ENCODE peak calls at places on chromosome 11, in seven cellular contexts. One of them, this sample, is unnamed.

GRCh38 chr11:130829801-130830562 is 86.3 kb downstream of the SNX19 start:
- DNase-seq in ascending aorta: no peak
- DNase-seq in lung: peak; percentile 54
- DNase-seq in activated CD8-positive, alpha-beta T cell treated with anti-CD3 and anti-CD28 coated beads for 36 hours: no peak
- DNase-seq in choroid plexus epithelial cell: no peak
- DNase-seq in bronchial epithelial cell: no peak
- DNase-seq in GM06990: no peak
- DNase-seq in this sample: no peak

GRCh38 chr11:117819096-117820040 is 5.2 kb downstream of the FXYD2 start:
- DNase-seq in bronchial epithelial cell: peak; percentile 59
- DNase-seq in lung: no peak
- DNase-seq in activated CD8-positive, alpha-beta T cell treated with anti-CD3 and anti-CD28 coated beads for 36 hours: peak; percentile 33
- DNase-seq in ascending aorta: no peak
- DNase-seq in GM06990: peak; percentile 50
- DNase-seq in choroid plexus epithelial cell: peak; percentile 86
- DNase-seq in this sample: peak; percentile 55

GRCh38 chr11:25066706-25067105 is 569.9 kb downstream of the LUZP2 start:
- DNase-seq in lung: no peak
- DNase-seq in activated CD8-positive, alpha-beta T cell treated with anti-CD3 and anti-CD28 coated beads for 36 hours: no peak
- DNase-seq in bronchial epithelial cell: no peak
- DNase-seq in choroid plexus epithelial cell: no peak
- DNase-seq in GM06990: no peak
- DNase-seq in ascending aorta: no peak
- DNase-seq in this sample: no peak

GRCh38 chr11:91299980-91300379 is 924.6 kb upstream of the FAT3 start:
- DNase-seq in lung: no peak
- DNase-seq in bronchial epithelial cell: peak; percentile 16
- DNase-seq in activated CD8-positive, alpha-beta T cell treated with anti-CD3 and anti-CD28 coated beads for 36 hours: no peak
- DNase-seq in ascending aorta: no peak
- DNase-seq in GM06990: no peak
- DNase-seq in choroid plexus epithelial cell: peak; percentile 73
- DNase-seq in this sample: peak; percentile 4

GRCh38 chr11:123683616-123684170 is 29.3 kb upstream of the SCN3B start:
- DNase-seq in ascending aorta: no peak
- DNase-seq in lung: no peak
- DNase-seq in bronchial epithelial cell: peak; percentile 23
- DNase-seq in activated CD8-positive, alpha-beta T cell treated with anti-CD3 and anti-CD28 coated beads for 36 hours: no peak
- DNase-seq in GM06990: no peak
- DNase-seq in choroid plexus epithelial cell: no peak
- DNase-seq in this sample: no peak

GRCh38 chr11:96506953-96507354 is 117.1 kb downstream of the JRKL start:
- DNase-seq in activated CD8-positive, alpha-beta T cell treated with anti-CD3 and anti-CD28 coated beads for 36 hours: no peak
- DNase-seq in choroid plexus epithelial cell: no peak
- DNase-seq in lung: no peak
- DNase-seq in bronchial epithelial cell: no peak
- DNase-seq in GM06990: peak; percentile 35
- DNase-seq in ascending aorta: no peak
- DNase-seq in this sample: no peak

GRCh38 chr11:72373163-72373562 is 61.2 kb downstream of the CLPB start:
- DNase-seq in ascending aorta: no peak
- DNase-seq in activated CD8-positive, alpha-beta T cell treated with anti-CD3 and anti-CD28 coated beads for 36 hours: no peak
- DNase-seq in choroid plexus epithelial cell: no peak
- DNase-seq in GM06990: no peak
- DNase-seq in lung: peak; percentile 38
- DNase-seq in bronchial epithelial cell: no peak
- DNase-seq in this sample: no peak

GRCh38 chr11:111334495-111335123 is 36.3 kb downstream of the POU2AF3 start:
- DNase-seq in ascending aorta: no peak
- DNase-seq in lung: no peak
- DNase-seq in activated CD8-positive, alpha-beta T cell treated with anti-CD3 and anti-CD28 coated beads for 36 hours: no peak
- DNase-seq in bronchial epithelial cell: no peak
- DNase-seq in choroid plexus epithelial cell: no peak
- DNase-seq in GM06990: no peak
- DNase-seq in this sample: no peak

GRCh38 chr11:81725691-81726090 is 1008.0 kb downstream of the FAM181B start:
- DNase-seq in bronchial epithelial cell: peak; percentile 36
- DNase-seq in ascending aorta: no peak
- DNase-seq in GM06990: no peak
- DNase-seq in activated CD8-positive, alpha-beta T cell treated with anti-CD3 and anti-CD28 coated beads for 36 hours: no peak
- DNase-seq in choroid plexus epithelial cell: peak; percentile 77
- DNase-seq in lung: no peak
- DNase-seq in this sample: no peak

GRCh38 chr11:43555811-43556210 is 124.7 kb upstream of the HSD17B12 start:
- DNase-seq in ascending aorta: no peak
- DNase-seq in choroid plexus epithelial cell: peak; percentile 83
- DNase-seq in activated CD8-positive, alpha-beta T cell treated with anti-CD3 and anti-CD28 coated beads for 36 hours: no peak
- DNase-seq in GM06990: no peak
- DNase-seq in bronchial epithelial cell: no peak
- DNase-seq in lung: no peak
- DNase-seq in this sample: no peak

GRCh38 chr11:77065878-77066228 is 918 bp upstream of the CAPN5 start:
- DNase-seq in bronchial epithelial cell: peak; percentile 30
- DNase-seq in ascending aorta: peak; percentile 72
- DNase-seq in choroid plexus epithelial cell: peak; percentile 70
- DNase-seq in GM06990: no peak
- DNase-seq in lung: no peak
- DNase-seq in activated CD8-positive, alpha-beta T cell treated with anti-CD3 and anti-CD28 coated beads for 36 hours: peak; percentile 39
- DNase-seq in this sample: no peak

GRCh38 chr11:77096591-77097019 is 6.0 kb upstream of the OMP start:
- DNase-seq in activated CD8-positive, alpha-beta T cell treated with anti-CD3 and anti-CD28 coated beads for 36 hours: no peak
- DNase-seq in ascending aorta: no peak
- DNase-seq in lung: no peak
- DNase-seq in GM06990: no peak
- DNase-seq in choroid plexus epithelial cell: no peak
- DNase-seq in bronchial epithelial cell: no peak
- DNase-seq in this sample: no peak

GRCh38 chr11:134950692-134951304 is 538.8 kb upstream of the B3GAT1 start:
- DNase-seq in ascending aorta: peak; percentile 75
- DNase-seq in activated CD8-positive, alpha-beta T cell treated with anti-CD3 and anti-CD28 coated beads for 36 hours: no peak
- DNase-seq in bronchial epithelial cell: peak; percentile 33
- DNase-seq in lung: no peak
- DNase-seq in GM06990: no peak
- DNase-seq in choroid plexus epithelial cell: peak; percentile 26
- DNase-seq in this sample: no peak

GRCh38 chr11:78427615-78428272 is 10.1 kb upstream of the GAB2 start:
- DNase-seq in GM06990: peak; percentile 32
- DNase-seq in ascending aorta: no peak
- DNase-seq in bronchial epithelial cell: peak; percentile 81
- DNase-seq in lung: no peak
- DNase-seq in choroid plexus epithelial cell: no peak
- DNase-seq in activated CD8-positive, alpha-beta T cell treated with anti-CD3 and anti-CD28 coated beads for 36 hours: peak; percentile 10
- DNase-seq in this sample: no peak

GRCh38 chr11:11027271-11027670 is 169.4 kb upstream of the ZBED5 start:
- DNase-seq in choroid plexus epithelial cell: peak; percentile 63
- DNase-seq in bronchial epithelial cell: peak; percentile 94
- DNase-seq in lung: peak; percentile 1
- DNase-seq in ascending aorta: no peak
- DNase-seq in activated CD8-positive, alpha-beta T cell treated with anti-CD3 and anti-CD28 coated beads for 36 hours: no peak
- DNase-seq in GM06990: no peak
- DNase-seq in this sample: no peak

GRCh38 chr11:118530180-118530682 is 761 bp upstream of the TMEM25 start:
- DNase-seq in activated CD8-positive, alpha-beta T cell treated with anti-CD3 and anti-CD28 coated beads for 36 hours: no peak
- DNase-seq in choroid plexus epithelial cell: peak; percentile 21
- DNase-seq in lung: no peak
- DNase-seq in bronchial epithelial cell: peak; percentile 14
- DNase-seq in ascending aorta: no peak
- DNase-seq in GM06990: no peak
- DNase-seq in this sample: no peak

GRCh38 chr11:23755769-23756168 is 741.1 kb upstream of the LUZP2 start:
- DNase-seq in activated CD8-positive, alpha-beta T cell treated with anti-CD3 and anti-CD28 coated beads for 36 hours: no peak
- DNase-seq in bronchial epithelial cell: peak; percentile 9
- DNase-seq in choroid plexus epithelial cell: peak; percentile 23
- DNase-seq in GM06990: no peak
- DNase-seq in ascending aorta: no peak
- DNase-seq in lung: no peak
- DNase-seq in this sample: no peak

GRCh38 chr11:10664005-10664404 is 29.6 kb downstream of the IRAG1 start:
- DNase-seq in lung: no peak
- DNase-seq in activated CD8-positive, alpha-beta T cell treated with anti-CD3 and anti-CD28 coated beads for 36 hours: no peak
- DNase-seq in GM06990: no peak
- DNase-seq in bronchial epithelial cell: no peak
- DNase-seq in choroid plexus epithelial cell: peak; percentile 59
- DNase-seq in ascending aorta: no peak
- DNase-seq in this sample: no peak

GRCh38 chr11:12092714-12093113 is 17.7 kb upstream of the MICAL2 start:
- DNase-seq in ascending aorta: no peak
- DNase-seq in choroid plexus epithelial cell: no peak
- DNase-seq in activated CD8-positive, alpha-beta T cell treated with anti-CD3 and anti-CD28 coated beads for 36 hours: no peak
- DNase-seq in GM06990: no peak
- DNase-seq in bronchial epithelial cell: no peak
- DNase-seq in lung: no peak
- DNase-seq in this sample: no peak

DNA sequence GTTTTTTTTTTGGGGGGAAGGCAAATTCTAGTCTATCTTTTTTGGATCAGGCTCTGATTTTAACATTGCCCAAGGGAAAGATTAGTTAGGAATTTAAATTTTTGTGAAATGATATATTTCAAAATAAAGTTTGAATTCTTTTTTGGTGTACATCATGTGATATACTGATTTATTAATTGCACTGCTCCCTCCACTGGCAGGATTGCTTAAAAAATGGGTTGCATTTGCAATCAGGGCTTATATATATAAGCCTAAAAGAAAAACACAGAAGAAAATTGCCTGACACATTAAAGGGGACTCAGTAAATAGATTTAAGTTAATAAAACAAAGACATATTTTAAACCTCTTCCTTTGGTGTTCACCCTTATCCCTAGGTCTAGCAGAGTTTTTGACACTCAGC is 1.2 kb downstream of the DYNC2H1 start:
- DNase-seq in activated CD8-positive, alpha-beta T cell treated with anti-CD3 and anti-CD28 coated beads for 36 hours: no peak
- DNase-seq in bronchial epithelial cell: peak; percentile 43
- DNase-seq in ascending aorta: no peak
- DNase-seq in lung: no peak
- DNase-seq in GM06990: no peak
- DNase-seq in choroid plexus epithelial cell: peak; percentile 80
- DNase-seq in this sample: no peak
- TF ChIP-seq CTCF in activated CD8-positive, alpha-beta T cell treated with anti-CD3 and anti-CD28 coated beads for 36 hours: no peak
- TF ChIP-seq CTCF in bronchial epithelial cell: no peak
- TF ChIP-seq CTCF in ascending aorta: no peak
- TF ChIP-seq CTCF in lung: no peak
- TF ChIP-seq CTCF in GM06990: no peak
- TF ChIP-seq CTCF in choroid plexus epithelial cell: peak; percentile 59
- TF ChIP-seq CTCF in this sample: no peak

DNA sequence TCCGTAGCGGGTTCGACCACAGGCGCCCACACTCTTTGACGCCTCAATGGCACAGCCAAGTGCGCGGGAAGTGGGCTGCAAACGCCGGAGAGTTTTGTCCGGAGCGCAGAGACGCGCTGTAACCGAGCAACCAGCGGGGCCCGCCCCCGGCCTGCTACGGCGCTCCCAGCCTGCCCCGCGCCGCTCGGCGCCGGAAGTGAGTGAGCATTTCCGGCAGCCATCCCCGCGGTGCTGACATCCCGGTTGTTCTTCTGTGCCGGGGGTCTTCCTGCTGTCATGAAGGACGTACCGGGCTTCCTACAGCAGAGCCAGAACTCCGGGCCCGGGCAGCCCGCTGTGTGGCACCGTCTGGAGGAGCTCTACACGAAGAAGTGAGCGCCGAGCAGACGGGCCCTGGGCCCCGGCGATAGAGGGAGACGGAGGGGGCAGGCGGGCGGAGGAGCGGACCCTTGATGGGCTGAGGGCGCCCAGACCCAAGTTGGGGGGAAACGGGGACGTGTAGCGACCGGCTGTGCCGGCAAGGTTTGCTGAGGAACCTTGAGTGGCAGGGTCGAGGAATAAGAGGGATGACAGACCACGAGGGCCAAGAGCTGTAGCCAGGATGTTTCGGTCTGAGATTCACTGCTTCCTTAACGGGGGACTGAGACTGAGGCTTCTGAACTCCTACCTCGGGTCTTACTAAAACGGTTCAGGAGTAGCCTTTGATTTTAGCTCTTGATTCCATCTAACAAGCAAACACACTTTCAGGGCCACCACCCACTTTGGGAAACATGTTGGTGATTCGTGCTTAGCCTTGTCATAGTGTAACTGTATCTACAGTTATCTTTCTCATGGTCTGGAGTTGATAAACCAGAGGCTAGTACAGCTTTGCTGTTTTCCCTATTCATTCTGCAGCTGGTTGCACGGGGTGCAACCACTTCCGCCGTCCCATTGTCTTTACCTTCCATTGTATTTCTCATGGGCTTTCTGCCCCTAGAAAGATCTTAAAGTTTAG is at the start of gene PSMD13:
- DNase-seq in ascending aorta: peak; percentile 92
- DNase-seq in activated CD8-positive, alpha-beta T cell treated with anti-CD3 and anti-CD28 coated beads for 36 hours: peak; percentile 94
- DNase-seq in bronchial epithelial cell: peak; percentile 57
- DNase-seq in lung: peak; percentile 83
- DNase-seq in choroid plexus epithelial cell: peak; percentile 85
- DNase-seq in GM06990: peak; percentile 89
- DNase-seq in this sample: peak; percentile 93
- TF ChIP-seq CTCF in ascending aorta: no peak
- TF ChIP-seq CTCF in activated CD8-positive, alpha-beta T cell treated with anti-CD3 and anti-CD28 coated beads for 36 hours: no peak
- TF ChIP-seq CTCF in bronchial epithelial cell: no peak
- TF ChIP-seq CTCF in lung: no peak
- TF ChIP-seq CTCF in choroid plexus epithelial cell: no peak
- TF ChIP-seq CTCF in GM06990: no peak
- TF ChIP-seq CTCF in this sample: no peak

DNA sequence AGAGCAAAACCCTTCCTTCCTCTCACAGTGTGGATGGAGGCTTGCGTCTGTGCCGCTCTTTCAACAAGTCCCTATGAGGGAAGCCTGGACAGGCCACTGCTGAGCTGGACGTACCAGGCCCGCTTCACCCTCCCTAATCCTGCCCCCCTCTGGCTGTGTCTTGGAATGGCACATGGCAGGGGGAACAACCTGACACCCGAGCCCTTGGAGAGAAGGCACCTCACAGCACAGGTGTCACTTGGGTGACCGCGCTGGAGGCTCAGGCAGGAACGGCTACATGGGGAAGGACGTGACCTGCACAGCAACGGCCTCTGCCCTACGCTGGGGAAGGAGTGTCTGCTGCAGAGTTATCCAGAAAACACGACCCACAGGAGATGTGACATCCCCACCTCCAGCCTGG is 11.0 kb downstream of the CARS1 start:
- DNase-seq in lung: no peak
- DNase-seq in bronchial epithelial cell: no peak
- DNase-seq in GM06990: no peak
- DNase-seq in activated CD8-positive, alpha-beta T cell treated with anti-CD3 and anti-CD28 coated beads for 36 hours: no peak
- DNase-seq in choroid plexus epithelial cell: no peak
- DNase-seq in ascending aorta: no peak
- DNase-seq in this sample: no peak
- TF ChIP-seq CTCF in lung: no peak
- TF ChIP-seq CTCF in bronchial epithelial cell: peak; percentile 31
- TF ChIP-seq CTCF in GM06990: peak; percentile 10
- TF ChIP-seq CTCF in activated CD8-positive, alpha-beta T cell treated with anti-CD3 and anti-CD28 coated beads for 36 hours: no peak
- TF ChIP-seq CTCF in choroid plexus epithelial cell: peak; percentile 47
- TF ChIP-seq CTCF in ascending aorta: no peak
- TF ChIP-seq CTCF in this sample: no peak

DNA sequence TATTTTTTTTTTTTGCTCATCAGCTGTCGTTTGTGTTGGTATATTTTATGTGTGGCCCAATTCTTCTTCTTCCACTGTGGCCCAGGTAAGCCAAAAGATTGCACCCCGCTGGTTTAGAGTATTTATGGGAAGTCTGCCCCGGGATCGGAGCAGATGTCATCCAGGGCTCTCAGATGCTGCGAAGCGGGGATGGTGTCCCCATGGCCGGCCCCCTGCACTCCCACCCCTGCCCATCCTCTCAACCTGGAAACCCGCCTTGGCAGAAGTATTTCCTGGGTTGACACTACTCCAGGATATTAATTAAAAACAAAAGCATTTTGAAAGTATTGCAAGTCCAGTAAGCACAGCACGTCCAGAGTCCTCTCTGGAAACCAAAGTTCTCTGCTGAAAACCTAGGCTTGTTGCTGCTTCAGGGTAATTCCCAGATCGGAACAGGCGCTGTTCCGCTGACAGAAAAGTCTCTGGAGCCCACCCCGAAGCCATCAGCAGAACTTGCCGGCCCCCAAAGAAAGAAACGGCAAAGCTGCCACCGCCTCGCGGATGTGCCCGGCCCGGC is 833 bp downstream of the SCUBE2 start:
- DNase-seq in choroid plexus epithelial cell: peak; percentile 37
- DNase-seq in GM06990: no peak
- DNase-seq in ascending aorta: no peak
- DNase-seq in lung: no peak
- DNase-seq in bronchial epithelial cell: no peak
- DNase-seq in activated CD8-positive, alpha-beta T cell treated with anti-CD3 and anti-CD28 coated beads for 36 hours: no peak
- DNase-seq in this sample: no peak
- TF ChIP-seq CTCF in choroid plexus epithelial cell: no peak
- TF ChIP-seq CTCF in GM06990: no peak
- TF ChIP-seq CTCF in ascending aorta: no peak
- TF ChIP-seq CTCF in lung: no peak
- TF ChIP-seq CTCF in bronchial epithelial cell: no peak
- TF ChIP-seq CTCF in activated CD8-positive, alpha-beta T cell treated with anti-CD3 and anti-CD28 coated beads for 36 hours: no peak
- TF ChIP-seq CTCF in this sample: no peak